ENCODE peak calls at places on chromosomes 1 and 21, in ten cellular contexts. One of them, this sample, is unnamed.

GRCh38 chr1:202029727-202030126 is 19.3 kb downstream of the ELF3 start:
- DNase-seq in endothelial cell of umbilical vein: no peak
- DNase-seq in cardiac fibroblast: no peak
- DNase-seq in MM.1S: no peak
- DNase-seq in uterus: no peak
- DNase-seq in CD8-positive, alpha-beta T cell: no peak
- DNase-seq in left ventricle myocardium inferior: no peak
- DNase-seq in AG09309: no peak
- DNase-seq in heart left ventricle: no peak
- DNase-seq in foreskin fibroblast: no peak
- DNase-seq in this sample: no peak

GRCh38 chr1:244104309-244105060 is 53.4 kb downstream of the ZBTB18 start:
- DNase-seq in endothelial cell of umbilical vein: no peak
- DNase-seq in cardiac fibroblast: peak; percentile 78
- DNase-seq in MM.1S: no peak
- DNase-seq in uterus: no peak
- DNase-seq in CD8-positive, alpha-beta T cell: no peak
- DNase-seq in left ventricle myocardium inferior: no peak
- DNase-seq in AG09309: peak; percentile 56
- DNase-seq in heart left ventricle: no peak
- DNase-seq in foreskin fibroblast: peak; percentile 88
- DNase-seq in this sample: peak; percentile 91

GRCh38 chr1:111938123-111938522 is 51.3 kb downstream of the KCND3 start:
- DNase-seq in endothelial cell of umbilical vein: no peak
- DNase-seq in cardiac fibroblast: no peak
- DNase-seq in MM.1S: no peak
- DNase-seq in uterus: no peak
- DNase-seq in CD8-positive, alpha-beta T cell: no peak
- DNase-seq in left ventricle myocardium inferior: no peak
- DNase-seq in AG09309: no peak
- DNase-seq in heart left ventricle: no peak
- DNase-seq in foreskin fibroblast: no peak
- DNase-seq in this sample: no peak

GRCh38 chr1:29355375-29355774 is 119.1 kb downstream of the PTPRU start:
- DNase-seq in endothelial cell of umbilical vein: no peak
- DNase-seq in cardiac fibroblast: no peak
- DNase-seq in MM.1S: no peak
- DNase-seq in uterus: no peak
- DNase-seq in CD8-positive, alpha-beta T cell: no peak
- DNase-seq in left ventricle myocardium inferior: no peak
- DNase-seq in AG09309: no peak
- DNase-seq in heart left ventricle: no peak
- DNase-seq in foreskin fibroblast: no peak
- DNase-seq in this sample: no peak

GRCh38 chr1:153400244-153400643 is 9.4 kb upstream of the S100A8 start:
- DNase-seq in endothelial cell of umbilical vein: no peak
- DNase-seq in cardiac fibroblast: peak; percentile 5
- DNase-seq in MM.1S: no peak
- DNase-seq in uterus: no peak
- DNase-seq in CD8-positive, alpha-beta T cell: no peak
- DNase-seq in left ventricle myocardium inferior: no peak
- DNase-seq in AG09309: no peak
- DNase-seq in heart left ventricle: no peak
- DNase-seq in foreskin fibroblast: peak; percentile 36
- DNase-seq in this sample: no peak

GRCh38 chr1:206829282-206829681 is 36.1 kb upstream of the IL20 start:
- DNase-seq in endothelial cell of umbilical vein: no peak
- DNase-seq in cardiac fibroblast: no peak
- DNase-seq in MM.1S: peak; percentile 76
- DNase-seq in uterus: no peak
- DNase-seq in CD8-positive, alpha-beta T cell: no peak
- DNase-seq in left ventricle myocardium inferior: no peak
- DNase-seq in AG09309: no peak
- DNase-seq in heart left ventricle: no peak
- DNase-seq in foreskin fibroblast: no peak
- DNase-seq in this sample: no peak

GRCh38 chr21:37369307-37369854 is 2.8 kb downstream of the DYRK1A start:
- DNase-seq in endothelial cell of umbilical vein: peak; percentile 43
- DNase-seq in cardiac fibroblast: no peak
- DNase-seq in MM.1S: no peak
- DNase-seq in uterus: no peak
- DNase-seq in CD8-positive, alpha-beta T cell: no peak
- DNase-seq in left ventricle myocardium inferior: no peak
- DNase-seq in AG09309: no peak
- DNase-seq in heart left ventricle: no peak
- DNase-seq in foreskin fibroblast: no peak
- DNase-seq in this sample: no peak

GRCh38 chr1:221887091-221887746 is 145.3 kb upstream of the DUSP10 start:
- DNase-seq in endothelial cell of umbilical vein: no peak
- DNase-seq in cardiac fibroblast: peak; percentile 89
- DNase-seq in MM.1S: no peak
- DNase-seq in uterus: peak; percentile 20
- DNase-seq in CD8-positive, alpha-beta T cell: no peak
- DNase-seq in left ventricle myocardium inferior: peak; percentile 56
- DNase-seq in AG09309: peak; percentile 68
- DNase-seq in heart left ventricle: peak; percentile 54
- DNase-seq in foreskin fibroblast: peak; percentile 98
- DNase-seq in this sample: no peak

GRCh38 chr21:30642564-30642963 is at the start of gene KRTAP20-3:
- DNase-seq in endothelial cell of umbilical vein: no peak
- DNase-seq in cardiac fibroblast: no peak
- DNase-seq in MM.1S: no peak
- DNase-seq in uterus: no peak
- DNase-seq in CD8-positive, alpha-beta T cell: no peak
- DNase-seq in left ventricle myocardium inferior: no peak
- DNase-seq in AG09309: no peak
- DNase-seq in heart left ventricle: no peak
- DNase-seq in foreskin fibroblast: no peak
- DNase-seq in this sample: no peak

GRCh38 chr1:230122361-230123279 is 55.6 kb downstream of the GALNT2 start:
- DNase-seq in endothelial cell of umbilical vein: no peak
- DNase-seq in cardiac fibroblast: peak; percentile 41
- DNase-seq in MM.1S: peak; percentile 74
- DNase-seq in uterus: no peak
- DNase-seq in CD8-positive, alpha-beta T cell: no peak
- DNase-seq in left ventricle myocardium inferior: no peak
- DNase-seq in AG09309: no peak
- DNase-seq in heart left ventricle: no peak
- DNase-seq in foreskin fibroblast: no peak
- DNase-seq in this sample: no peak

GRCh38 chr21:42734323-42734971 is 81.0 kb downstream of the PDE9A start:
- DNase-seq in endothelial cell of umbilical vein: no peak
- DNase-seq in cardiac fibroblast: no peak
- DNase-seq in MM.1S: peak; percentile 82
- DNase-seq in uterus: no peak
- DNase-seq in CD8-positive, alpha-beta T cell: no peak
- DNase-seq in left ventricle myocardium inferior: no peak
- DNase-seq in AG09309: no peak
- DNase-seq in heart left ventricle: no peak
- DNase-seq in foreskin fibroblast: no peak
- DNase-seq in this sample: no peak

GRCh38 chr1:166947398-166948043 is 27.8 kb downstream of the ILDR2 start:
- DNase-seq in endothelial cell of umbilical vein: peak; percentile 24
- DNase-seq in cardiac fibroblast: peak; percentile 45
- DNase-seq in MM.1S: no peak
- DNase-seq in uterus: peak; percentile 64
- DNase-seq in CD8-positive, alpha-beta T cell: no peak
- DNase-seq in left ventricle myocardium inferior: peak; percentile 25
- DNase-seq in AG09309: no peak
- DNase-seq in heart left ventricle: peak; percentile 45
- DNase-seq in foreskin fibroblast: peak; percentile 60
- DNase-seq in this sample: peak; percentile 60

GRCh38 chr1:28882009-28882628 is 32.2 kb upstream of the EPB41 start:
- DNase-seq in endothelial cell of umbilical vein: peak; percentile 84
- DNase-seq in cardiac fibroblast: peak; percentile 85
- DNase-seq in MM.1S: peak; percentile 75
- DNase-seq in uterus: peak; percentile 90
- DNase-seq in CD8-positive, alpha-beta T cell: peak; percentile 54
- DNase-seq in left ventricle myocardium inferior: peak; percentile 77
- DNase-seq in AG09309: peak; percentile 52
- DNase-seq in heart left ventricle: peak; percentile 83
- DNase-seq in foreskin fibroblast: peak; percentile 94
- DNase-seq in this sample: peak; percentile 77

GRCh38 chr1:83815348-83815747 is 183.6 kb downstream of the TTLL7 start:
- DNase-seq in endothelial cell of umbilical vein: no peak
- DNase-seq in cardiac fibroblast: peak; percentile 44
- DNase-seq in MM.1S: no peak
- DNase-seq in uterus: no peak
- DNase-seq in CD8-positive, alpha-beta T cell: no peak
- DNase-seq in left ventricle myocardium inferior: no peak
- DNase-seq in AG09309: peak; percentile 85
- DNase-seq in heart left ventricle: no peak
- DNase-seq in foreskin fibroblast: peak; percentile 97
- DNase-seq in this sample: peak; percentile 47

GRCh38 chr1:21662426-21663250 is 6.5 kb downstream of the RAP1GAP start:
- DNase-seq in endothelial cell of umbilical vein: no peak
- DNase-seq in cardiac fibroblast: no peak
- DNase-seq in MM.1S: no peak
- DNase-seq in uterus: no peak
- DNase-seq in CD8-positive, alpha-beta T cell: no peak
- DNase-seq in left ventricle myocardium inferior: no peak
- DNase-seq in AG09309: no peak
- DNase-seq in heart left ventricle: no peak
- DNase-seq in foreskin fibroblast: no peak
- DNase-seq in this sample: no peak

GRCh38 chr1:98659879-98660278 is 1.6 kb upstream of the SNX7 start:
- DNase-seq in endothelial cell of umbilical vein: no peak
- DNase-seq in cardiac fibroblast: no peak
- DNase-seq in MM.1S: no peak
- DNase-seq in uterus: no peak
- DNase-seq in CD8-positive, alpha-beta T cell: no peak
- DNase-seq in left ventricle myocardium inferior: no peak
- DNase-seq in AG09309: no peak
- DNase-seq in heart left ventricle: no peak
- DNase-seq in foreskin fibroblast: no peak
- DNase-seq in this sample: no peak

DNA sequence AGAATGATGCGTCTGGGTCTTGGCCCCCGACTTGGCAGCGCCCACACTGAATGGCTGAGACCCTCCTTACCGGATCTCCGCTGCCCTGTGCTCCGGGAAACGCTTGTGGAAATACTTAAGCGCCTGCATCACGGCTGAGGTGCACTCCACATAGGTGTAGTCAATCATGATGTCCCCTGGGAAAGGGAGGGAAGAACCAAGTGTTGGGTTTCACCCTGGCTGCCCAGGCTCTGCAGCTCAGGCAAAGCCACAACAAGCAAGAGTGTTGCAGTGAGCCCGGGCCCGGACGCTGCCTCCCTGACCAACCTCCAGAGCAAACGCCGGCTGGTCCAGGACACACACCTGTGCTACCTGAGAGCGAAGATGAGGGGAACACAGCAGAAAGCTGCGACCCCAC is 21.5 kb upstream of the SPATC1L start:
- DNase-seq in endothelial cell of umbilical vein: no peak
- DNase-seq in cardiac fibroblast: no peak
- DNase-seq in MM.1S: no peak
- DNase-seq in uterus: no peak
- DNase-seq in CD8-positive, alpha-beta T cell: no peak
- DNase-seq in left ventricle myocardium inferior: peak; percentile 10
- DNase-seq in AG09309: no peak
- DNase-seq in heart left ventricle: no peak
- DNase-seq in foreskin fibroblast: no peak
- DNase-seq in this sample: no peak
- TF ChIP-seq CTCF in endothelial cell of umbilical vein: no peak
- TF ChIP-seq CTCF in cardiac fibroblast: no peak
- TF ChIP-seq CTCF in MM.1S: no peak
- TF ChIP-seq CTCF in uterus: no peak
- TF ChIP-seq CTCF in CD8-positive, alpha-beta T cell: no peak
- TF ChIP-seq CTCF in left ventricle myocardium inferior: no peak
- TF ChIP-seq CTCF in AG09309: no peak
- TF ChIP-seq CTCF in heart left ventricle: no peak
- TF ChIP-seq CTCF in foreskin fibroblast: no peak
- TF ChIP-seq CTCF in this sample: no peak

DNA sequence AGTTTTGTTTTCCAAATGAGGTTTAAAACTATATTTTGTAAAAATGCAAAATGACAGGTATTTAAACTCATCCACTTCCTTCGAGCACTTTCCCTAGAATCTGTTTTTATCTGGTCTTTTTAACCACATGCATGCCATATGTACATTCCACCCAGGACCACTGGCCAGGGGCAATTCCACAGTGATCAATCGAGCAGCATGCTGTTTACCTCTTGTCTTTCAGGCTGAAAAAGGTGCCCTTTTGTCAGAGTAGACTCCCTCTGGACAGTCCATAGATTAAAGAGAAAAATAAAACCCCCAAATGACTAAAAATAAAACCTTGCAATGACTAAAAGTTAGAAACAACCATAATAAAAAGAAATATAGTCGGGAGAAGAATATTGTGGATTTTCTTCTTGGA is 313.3 kb downstream of the LMO4 start:
- DNase-seq in endothelial cell of umbilical vein: no peak
- DNase-seq in cardiac fibroblast: no peak
- DNase-seq in MM.1S: no peak
- DNase-seq in uterus: no peak
- DNase-seq in CD8-positive, alpha-beta T cell: no peak
- DNase-seq in left ventricle myocardium inferior: no peak
- DNase-seq in AG09309: no peak
- DNase-seq in heart left ventricle: no peak
- DNase-seq in foreskin fibroblast: no peak
- DNase-seq in this sample: no peak
- H3K4me3 ChIP-seq in endothelial cell of umbilical vein: no peak overlapping the region
- H3K4me3 ChIP-seq in cardiac fibroblast: no peak overlapping the region
- H3K4me3 ChIP-seq in MM.1S: no peak overlapping the region
- H3K4me3 ChIP-seq in uterus: no peak overlapping the region
- H3K4me3 ChIP-seq in CD8-positive, alpha-beta T cell: no peak overlapping the region
- H3K4me3 ChIP-seq in left ventricle myocardium inferior: no peak overlapping the region
- H3K4me3 ChIP-seq in AG09309: no peak overlapping the region
- H3K4me3 ChIP-seq in heart left ventricle: no peak overlapping the region
- H3K4me3 ChIP-seq in foreskin fibroblast: no peak overlapping the region
- H3K4me3 ChIP-seq in this sample: no peak overlapping the region

GRCh38 chr1:203039609-203040517 is 13.6 kb downstream of the PPFIA4 start:
- DNase-seq in endothelial cell of umbilical vein: no peak
- DNase-seq in cardiac fibroblast: no peak
- DNase-seq in MM.1S: peak; percentile 53
- DNase-seq in uterus: no peak
- DNase-seq in CD8-positive, alpha-beta T cell: no peak
- DNase-seq in left ventricle myocardium inferior: peak; percentile 18
- DNase-seq in AG09309: no peak
- DNase-seq in heart left ventricle: peak; percentile 28
- DNase-seq in foreskin fibroblast: peak; percentile 25
- DNase-seq in this sample: no peak
- TF ChIP-seq CTCF in endothelial cell of umbilical vein: no peak
- TF ChIP-seq CTCF in cardiac fibroblast: peak; percentile 41
- TF ChIP-seq CTCF in MM.1S: peak; percentile 72
- TF ChIP-seq CTCF in uterus: no peak
- TF ChIP-seq CTCF in CD8-positive, alpha-beta T cell: no peak
- TF ChIP-seq CTCF in left ventricle myocardium inferior: peak; percentile 29
- TF ChIP-seq CTCF in AG09309: peak; percentile 54
- TF ChIP-seq CTCF in heart left ventricle: peak; percentile 25
- TF ChIP-seq CTCF in foreskin fibroblast: peak; percentile 27
- TF ChIP-seq CTCF in this sample: peak; percentile 23

DNA sequence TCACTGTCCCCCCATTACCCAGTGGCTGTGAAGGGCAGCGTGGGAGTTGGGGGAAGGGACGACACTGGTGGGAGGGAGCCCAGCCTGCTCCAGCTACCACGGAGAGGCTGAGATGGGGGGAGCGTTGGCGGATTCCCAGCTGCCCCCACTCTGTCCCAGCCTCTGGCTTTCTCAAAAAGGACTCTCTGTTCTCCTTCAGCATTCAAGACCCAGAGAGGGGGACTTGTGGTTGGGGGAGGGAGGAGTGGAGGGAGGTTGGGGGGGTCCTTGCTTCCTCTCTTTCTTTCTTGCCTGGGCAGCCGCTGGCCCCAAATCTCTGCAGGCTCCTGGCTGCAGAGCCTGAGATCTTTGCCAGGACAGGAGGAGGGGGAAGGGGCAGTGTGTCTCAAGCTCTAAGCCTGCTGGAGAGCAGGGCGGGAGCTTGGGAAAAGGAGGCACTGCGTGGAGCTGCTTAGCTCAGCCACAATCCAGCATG is 2.2 kb downstream of the ATP1A2 start:
- DNase-seq in endothelial cell of umbilical vein: no peak
- DNase-seq in cardiac fibroblast: no peak
- DNase-seq in MM.1S: no peak
- DNase-seq in uterus: no peak
- DNase-seq in CD8-positive, alpha-beta T cell: no peak
- DNase-seq in left ventricle myocardium inferior: peak; percentile 61
- DNase-seq in AG09309: no peak
- DNase-seq in heart left ventricle: peak; percentile 60
- DNase-seq in foreskin fibroblast: peak; percentile 56
- DNase-seq in this sample: peak; percentile 50
- H3K4me3 ChIP-seq in endothelial cell of umbilical vein: no peak overlapping the region
- H3K4me3 ChIP-seq in cardiac fibroblast: no peak overlapping the region
- H3K4me3 ChIP-seq in MM.1S: no peak overlapping the region
- H3K4me3 ChIP-seq in uterus: no peak overlapping the region
- H3K4me3 ChIP-seq in CD8-positive, alpha-beta T cell: no peak overlapping the region
- H3K4me3 ChIP-seq in left ventricle myocardium inferior: peak overlapping the region; percentile 74
- H3K4me3 ChIP-seq in AG09309: no peak overlapping the region
- H3K4me3 ChIP-seq in heart left ventricle: peak overlapping the region; percentile 44
- H3K4me3 ChIP-seq in foreskin fibroblast: no peak overlapping the region
- H3K4me3 ChIP-seq in this sample: peak overlapping the region; percentile 38

This sample was measured in astrocyte of the cerebellum.